ENCODE peak calls at places on chromosomes 2 and 18, in six cellular contexts. One of them, this sample, is unnamed.

GRCh38 chr2:72973566-72974435 is 56.5 kb downstream of the EMX1 start:
- DNase-seq in thoracic aorta: no peak
- DNase-seq in Peyer's patch: peak; percentile 63
- DNase-seq in neural progenitor cell: peak; percentile 89
- DNase-seq in coronary artery: no peak
- DNase-seq in fibroblast of lung: peak; percentile 57
- DNase-seq in this sample: peak; percentile 77

GRCh38 chr2:198706683-198707082 is 751.1 kb downstream of the SATB2 start:
- DNase-seq in coronary artery: no peak
- DNase-seq in thoracic aorta: no peak
- DNase-seq in neural progenitor cell: no peak
- DNase-seq in Peyer's patch: no peak
- DNase-seq in fibroblast of lung: no peak
- DNase-seq in this sample: no peak

GRCh38 chr2:238566001-238566645 is 139.4 kb downstream of the ASB1 start:
- DNase-seq in thoracic aorta: no peak
- DNase-seq in Peyer's patch: no peak
- DNase-seq in neural progenitor cell: no peak
- DNase-seq in coronary artery: no peak
- DNase-seq in fibroblast of lung: no peak
- DNase-seq in this sample: no peak

GRCh38 chr2:193973781-193974180 is 1683.2 kb upstream of the SLC39A10 start:
- DNase-seq in Peyer's patch: no peak
- DNase-seq in thoracic aorta: no peak
- DNase-seq in neural progenitor cell: no peak
- DNase-seq in fibroblast of lung: no peak
- DNase-seq in coronary artery: no peak
- DNase-seq in this sample: no peak

GRCh38 chr2:15260813-15261212 is 300.3 kb downstream of the NBAS start:
- DNase-seq in fibroblast of lung: no peak
- DNase-seq in neural progenitor cell: no peak
- DNase-seq in Peyer's patch: no peak
- DNase-seq in thoracic aorta: no peak
- DNase-seq in coronary artery: no peak
- DNase-seq in this sample: no peak

GRCh38 chr2:136305517-136306192 is 187.7 kb upstream of the CXCR4 start:
- DNase-seq in Peyer's patch: no peak
- DNase-seq in neural progenitor cell: no peak
- DNase-seq in fibroblast of lung: no peak
- DNase-seq in thoracic aorta: no peak
- DNase-seq in coronary artery: no peak
- DNase-seq in this sample: no peak

GRCh38 chr18:70659026-70659726 is 370.3 kb downstream of the SOCS6 start:
- DNase-seq in coronary artery: no peak
- DNase-seq in neural progenitor cell: no peak
- DNase-seq in Peyer's patch: peak; percentile 54
- DNase-seq in thoracic aorta: no peak
- DNase-seq in fibroblast of lung: no peak
- DNase-seq in this sample: peak; percentile 97

GRCh38 chr2:54671875-54672586 is 51.4 kb upstream of the EML6 start:
- DNase-seq in coronary artery: no peak
- DNase-seq in Peyer's patch: no peak
- DNase-seq in neural progenitor cell: no peak
- DNase-seq in thoracic aorta: no peak
- DNase-seq in fibroblast of lung: peak; percentile 26
- DNase-seq in this sample: peak; percentile 32

GRCh38 chr2:47725808-47726207 is 57.1 kb upstream of the MSH6 start:
- DNase-seq in thoracic aorta: no peak
- DNase-seq in coronary artery: no peak
- DNase-seq in neural progenitor cell: no peak
- DNase-seq in fibroblast of lung: no peak
- DNase-seq in Peyer's patch: no peak
- DNase-seq in this sample: no peak

GRCh38 chr2:88950010-88950409 is 258.5 kb downstream of the RPIA start:
- DNase-seq in neural progenitor cell: no peak
- DNase-seq in Peyer's patch: no peak
- DNase-seq in coronary artery: no peak
- DNase-seq in thoracic aorta: no peak
- DNase-seq in fibroblast of lung: no peak
- DNase-seq in this sample: peak; percentile 12

GRCh38 chr18:48347756-48348326 is 61.3 kb downstream of the ZBTB7C start:
- DNase-seq in fibroblast of lung: no peak
- DNase-seq in thoracic aorta: no peak
- DNase-seq in neural progenitor cell: no peak
- DNase-seq in coronary artery: no peak
- DNase-seq in Peyer's patch: peak; percentile 14
- DNase-seq in this sample: no peak

GRCh38 chr2:24881623-24882022 is 38.4 kb downstream of the ADCY3 start:
- DNase-seq in fibroblast of lung: no peak
- DNase-seq in Peyer's patch: no peak
- DNase-seq in neural progenitor cell: no peak
- DNase-seq in thoracic aorta: no peak
- DNase-seq in coronary artery: no peak
- DNase-seq in this sample: no peak

GRCh38 chr2:169765523-169765922 is 31.9 kb downstream of the KLHL23 start:
- DNase-seq in neural progenitor cell: no peak
- DNase-seq in fibroblast of lung: peak; percentile 27
- DNase-seq in coronary artery: no peak
- DNase-seq in thoracic aorta: no peak
- DNase-seq in Peyer's patch: no peak
- DNase-seq in this sample: no peak

GRCh38 chr2:215554689-215555088 is 118.8 kb upstream of the FN1 start:
- DNase-seq in coronary artery: no peak
- DNase-seq in Peyer's patch: no peak
- DNase-seq in fibroblast of lung: peak; percentile 74
- DNase-seq in thoracic aorta: no peak
- DNase-seq in neural progenitor cell: no peak
- DNase-seq in this sample: no peak

GRCh38 chr18:11850821-11851155 is 425 bp upstream of the CHMP1B start:
- DNase-seq in neural progenitor cell: no peak
- DNase-seq in thoracic aorta: no peak
- DNase-seq in Peyer's patch: no peak
- DNase-seq in coronary artery: no peak
- DNase-seq in fibroblast of lung: peak; percentile 80
- DNase-seq in this sample: peak; percentile 83

GRCh38 chr2:54724560-54725342 is 1.3 kb downstream of the EML6 start:
- DNase-seq in thoracic aorta: no peak
- DNase-seq in coronary artery: no peak
- DNase-seq in Peyer's patch: peak; percentile 58
- DNase-seq in fibroblast of lung: no peak
- DNase-seq in neural progenitor cell: peak; percentile 80
- DNase-seq in this sample: peak; percentile 74

GRCh38 chr2:212135739-212136138 is 402.9 kb downstream of the ERBB4 start:
- DNase-seq in thoracic aorta: no peak
- DNase-seq in fibroblast of lung: no peak
- DNase-seq in Peyer's patch: no peak
- DNase-seq in coronary artery: no peak
- DNase-seq in neural progenitor cell: no peak
- DNase-seq in this sample: no peak

GRCh38 chr2:96507957-96508520 is 2.9 kb upstream of the NEURL3 start:
- DNase-seq in Peyer's patch: peak; percentile 92
- DNase-seq in coronary artery: peak; percentile 80
- DNase-seq in fibroblast of lung: peak; percentile 28
- DNase-seq in thoracic aorta: no peak
- DNase-seq in neural progenitor cell: peak; percentile 91
- DNase-seq in this sample: peak; percentile 84

GRCh38 chr2:191462370-191462769 is 215.6 kb upstream of the NABP1 start:
- DNase-seq in Peyer's patch: peak; percentile 48
- DNase-seq in neural progenitor cell: no peak
- DNase-seq in fibroblast of lung: no peak
- DNase-seq in coronary artery: no peak
- DNase-seq in thoracic aorta: no peak
- DNase-seq in this sample: no peak

GRCh38 chr2:201797175-201797840 is 9.0 kb upstream of the CDK15 start:
- DNase-seq in neural progenitor cell: no peak
- DNase-seq in coronary artery: no peak
- DNase-seq in thoracic aorta: no peak
- DNase-seq in fibroblast of lung: peak; percentile 64
- DNase-seq in Peyer's patch: no peak
- DNase-seq in this sample: no peak

GRCh38 chr2:29611261-29611660 is 310.1 kb downstream of the ALK start:
- DNase-seq in fibroblast of lung: no peak
- DNase-seq in coronary artery: no peak
- DNase-seq in neural progenitor cell: no peak
- DNase-seq in thoracic aorta: no peak
- DNase-seq in Peyer's patch: no peak
- DNase-seq in this sample: no peak

GRCh38 chr2:232117413-232117812 is 155.9 kb downstream of the DIS3L2 start:
- DNase-seq in coronary artery: no peak
- DNase-seq in fibroblast of lung: no peak
- DNase-seq in neural progenitor cell: peak; percentile 41
- DNase-seq in thoracic aorta: no peak
- DNase-seq in Peyer's patch: no peak
- DNase-seq in this sample: no peak

GRCh38 chr2:32863803-32864202 is 83.0 kb upstream of the LTBP1 start:
- DNase-seq in Peyer's patch: no peak
- DNase-seq in thoracic aorta: no peak
- DNase-seq in fibroblast of lung: no peak
- DNase-seq in coronary artery: no peak
- DNase-seq in neural progenitor cell: no peak
- DNase-seq in this sample: no peak
- H3K27ac ChIP-seq in Peyer's patch: no peak overlapping the region
- H3K27ac ChIP-seq in thoracic aorta: no peak overlapping the region
- H3K27ac ChIP-seq in fibroblast of lung: no peak overlapping the region
- H3K27ac ChIP-seq in coronary artery: peak overlapping the region; percentile 22
- H3K27ac ChIP-seq in neural progenitor cell: no peak overlapping the region
- H3K27ac ChIP-seq in this sample: no peak overlapping the region

DNA sequence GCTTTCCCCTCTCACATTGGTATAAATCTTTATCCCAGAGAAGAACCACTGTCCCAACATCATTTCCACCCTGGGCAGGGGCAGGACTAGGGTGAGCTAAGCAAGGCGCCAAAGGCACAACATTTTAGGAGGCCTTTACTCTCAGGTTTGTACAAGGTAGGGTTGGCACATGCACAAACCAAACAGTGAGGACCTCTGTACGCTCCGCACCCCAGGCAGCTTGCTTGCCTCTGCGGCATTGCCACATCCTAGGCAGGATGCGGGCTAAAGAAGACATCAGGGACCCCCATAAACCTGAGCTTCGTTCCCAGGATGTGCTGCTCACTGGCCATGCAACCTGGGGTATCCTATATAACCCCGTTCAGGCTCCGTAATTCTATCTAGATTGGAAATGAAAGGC is 128.1 kb upstream of the DAPL1 start:
- DNase-seq in Peyer's patch: no peak
- DNase-seq in neural progenitor cell: no peak
- DNase-seq in coronary artery: no peak
- DNase-seq in fibroblast of lung: no peak
- DNase-seq in thoracic aorta: no peak
- DNase-seq in this sample: no peak
- TF ChIP-seq CTCF in Peyer's patch: no peak
- TF ChIP-seq CTCF in neural progenitor cell: no peak
- TF ChIP-seq CTCF in coronary artery: no peak
- TF ChIP-seq CTCF in fibroblast of lung: no peak
- TF ChIP-seq CTCF in thoracic aorta: no peak
- TF ChIP-seq CTCF in this sample: no peak

GRCh38 chr2:62662131-62662530 is 43.4 kb upstream of the EHBP1 start:
- DNase-seq in Peyer's patch: no peak
- DNase-seq in coronary artery: no peak
- DNase-seq in neural progenitor cell: no peak
- DNase-seq in thoracic aorta: no peak
- DNase-seq in fibroblast of lung: no peak
- DNase-seq in this sample: no peak
- H3K27ac ChIP-seq in Peyer's patch: no peak overlapping the region
- H3K27ac ChIP-seq in coronary artery: no peak overlapping the region
- H3K27ac ChIP-seq in neural progenitor cell: no peak overlapping the region
- H3K27ac ChIP-seq in thoracic aorta: no peak overlapping the region
- H3K27ac ChIP-seq in fibroblast of lung: no peak overlapping the region
- H3K27ac ChIP-seq in this sample: no peak overlapping the region

DNA sequence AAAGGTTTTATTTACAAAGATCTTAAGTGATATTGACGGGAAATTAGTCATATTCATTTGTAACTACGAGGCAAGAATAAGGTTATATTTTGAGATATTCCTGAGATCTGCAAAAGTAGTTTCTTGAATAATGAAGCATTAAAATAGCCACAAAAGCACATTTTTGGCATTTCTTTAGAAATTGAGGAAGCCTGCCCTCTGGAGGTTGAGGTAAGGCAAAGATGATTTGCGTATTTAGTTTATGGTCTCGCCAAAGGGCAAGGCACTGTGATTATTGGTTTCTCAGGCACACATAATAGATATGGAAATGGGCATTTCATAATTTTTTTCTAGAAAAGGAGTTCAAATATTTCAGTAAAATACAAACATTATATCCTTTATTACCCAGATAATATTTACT is 143.7 kb upstream of the RPRM start:
- DNase-seq in neural progenitor cell: peak; percentile 36
- DNase-seq in thoracic aorta: no peak
- DNase-seq in coronary artery: no peak
- DNase-seq in fibroblast of lung: no peak
- DNase-seq in Peyer's patch: no peak
- DNase-seq in this sample: no peak
- TF ChIP-seq CTCF in neural progenitor cell: peak; percentile 67
- TF ChIP-seq CTCF in thoracic aorta: no peak
- TF ChIP-seq CTCF in coronary artery: no peak
- TF ChIP-seq CTCF in fibroblast of lung: no peak
- TF ChIP-seq CTCF in Peyer's patch: no peak
- TF ChIP-seq CTCF in this sample: no peak

DNA sequence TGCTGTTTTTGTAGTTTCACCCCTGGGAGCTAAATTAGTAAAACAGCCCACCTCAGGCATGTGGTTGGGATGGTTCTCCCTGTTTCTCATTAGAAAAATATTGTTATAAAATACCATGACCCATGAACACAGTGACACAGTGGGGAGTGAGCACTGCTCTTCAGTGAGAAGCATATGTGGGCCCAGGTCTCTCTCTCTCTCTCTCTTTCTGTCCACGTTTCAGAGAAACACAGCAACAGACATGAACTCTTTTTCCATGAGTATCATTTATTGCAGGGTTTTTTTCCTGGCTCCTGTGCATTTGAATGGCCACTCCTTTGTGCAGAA is 41.3 kb downstream of the CYRIA start:
- DNase-seq in thoracic aorta: no peak
- DNase-seq in coronary artery: no peak
- DNase-seq in fibroblast of lung: no peak
- DNase-seq in neural progenitor cell: no peak
- DNase-seq in Peyer's patch: no peak
- DNase-seq in this sample: no peak
- H3K27ac ChIP-seq in thoracic aorta: peak overlapping the region; percentile 49
- H3K27ac ChIP-seq in coronary artery: no peak overlapping the region
- H3K27ac ChIP-seq in fibroblast of lung: no peak overlapping the region
- H3K27ac ChIP-seq in neural progenitor cell: no peak overlapping the region
- H3K27ac ChIP-seq in Peyer's patch: no peak overlapping the region
- H3K27ac ChIP-seq in this sample: no peak overlapping the region

DNA sequence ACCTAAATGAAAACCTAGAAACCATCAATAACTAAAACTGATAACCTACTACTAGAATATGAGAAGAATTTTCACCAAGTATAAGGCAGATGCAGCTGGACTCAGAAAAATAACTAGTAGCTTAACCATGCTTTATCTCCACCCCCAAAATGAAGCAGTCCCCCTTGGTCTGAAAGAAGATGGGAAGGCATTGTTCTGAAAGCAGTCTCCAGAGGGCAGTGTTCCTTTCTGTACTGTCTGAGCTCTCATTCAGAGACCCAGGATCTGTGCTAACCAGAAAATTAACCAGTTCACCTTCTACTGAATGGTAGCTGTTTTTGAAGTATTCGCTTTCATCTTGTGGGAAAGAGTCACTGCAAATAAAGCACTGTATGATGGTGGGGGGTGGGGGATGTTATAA is 273.0 kb downstream of the PDE11A start:
- DNase-seq in coronary artery: no peak
- DNase-seq in Peyer's patch: no peak
- DNase-seq in neural progenitor cell: peak; percentile 63
- DNase-seq in fibroblast of lung: peak; percentile 7
- DNase-seq in thoracic aorta: no peak
- DNase-seq in this sample: peak; percentile 58
- TF ChIP-seq CTCF in coronary artery: no peak
- TF ChIP-seq CTCF in Peyer's patch: peak; percentile 12
- TF ChIP-seq CTCF in neural progenitor cell: peak; percentile 79
- TF ChIP-seq CTCF in fibroblast of lung: peak; percentile 66
- TF ChIP-seq CTCF in thoracic aorta: no peak
- TF ChIP-seq CTCF in this sample: peak; percentile 72

This sample was measured in cardiac muscle cell.